ENCODE peak calls at places on chromosome 17, in seven cellular contexts. N is activated naive CD4-positive, alpha-beta T cell; Q is naive thymus-derived CD8-positive, alpha-beta T cell; O is KBM-7; S is cerebellar cortex; M is activated naive CD8-positive, alpha-beta T cell treated with anti-CD3 and anti-CD28 coated beads for 36 hours; K is effector memory CD8-positive, alpha-beta T cell. E is an unnamed sample.

GRCh38 chr17:71313866-71314265 is 807.0 kb upstream of the SOX9 start:
- DNase-seq in M (no peak), K (no peak), O (no peak), S (no peak), N (no peak), Q (no peak), E (no peak)

GRCh38 chr17:59105852-59106462 is 723 bp downstream of the TRIM37 start:
- DNase-seq in N (peak), S (peak), K (peak), M (peak), O (peak), Q (peak), E (peak)

GRCh38 chr17:45640141-45640850 is 143.8 kb upstream of the CRHR1 start:
- DNase-seq in K (peak), O (peak), Q (peak), M (peak), N (no peak), S (peak), E (peak)

GRCh38 chr17:77700165-77700881 is 258.2 kb upstream of the TNRC6C start:
- DNase-seq in Q (no peak), O (no peak), M (no peak), K (no peak), S (no peak), N (no peak), E (no peak)

GRCh38 chr17:21174719-21175118 is 39.2 kb downstream of the TMEM11 start:
- DNase-seq in N (no peak), O (no peak), M (no peak), S (no peak), K (no peak), Q (no peak), E (no peak)

GRCh38 chr17:80287038-80287437 is 26.4 kb downstream of the RNF213 start:
- DNase-seq in K (no peak), Q (no peak), S (no peak), M (no peak), N (no peak), O (no peak), E (no peak)

GRCh38 chr17:63647065-63647725 is 25.0 kb downstream of the MAP3K3 start:
- DNase-seq in M (no peak), N (no peak), S (no peak), O (no peak), Q (no peak), K (no peak), E (no peak)

GRCh38 chr17:76147211-76148014 is 6.4 kb upstream of the FOXJ1 start:
- DNase-seq in M (no peak), Q (no peak), N (no peak), S (peak), K (no peak), O (peak), E (peak)